ENCODE peak calls at places on chromosome 6, in eight cellular contexts. E is heart left ventricle, C is fibroblast of lung, Z is aorta, X is lung, W is adrenal gland, I is body of pancreas, P is small intestine. R is an unnamed sample.

GRCh38 chr6:65004283-65004682 is 702.7 kb downstream of the EYS start:
- DNase-seq in E (no peak), C (no peak), Z (no peak), X (no peak), W (no peak), I (no peak), P (no peak), R (no peak)

GRCh38 chr6:134041093-134041492 is 11.3 kb downstream of the SLC2A12 start:
- DNase-seq in E (no peak), C (peak; percentile 76), Z (no peak), X (no peak), W (no peak), I (no peak), P (no peak), R (no peak)

GRCh38 chr6:99745651-99746050 is 139.0 kb downstream of the PRDM13 start:
- DNase-seq in E (no peak), C (no peak), Z (no peak), X (no peak), W (no peak), I (no peak), P (no peak), R (no peak)

GRCh38 chr6:27854421-27854820 is 57.8 kb downstream of the OR2B2 start:
- DNase-seq in E (no peak), C (no peak), Z (no peak), X (no peak), W (no peak), I (no peak), P (no peak), R (no peak)

GRCh38 chr6:13465734-13466133 is 21.7 kb downstream of the GFOD1 start:
- DNase-seq in E (no peak), C (no peak), Z (no peak), X (no peak), W (no peak), I (no peak), P (no peak), R (no peak)

GRCh38 chr6:106446983-106447382 is 86.5 kb downstream of the CRYBG1 start:
- DNase-seq in E (no peak), C (no peak), Z (no peak), X (no peak), W (no peak), I (no peak), P (peak; percentile 87), R (no peak)

GRCh38 chr6:99114769-99115406 is 167.1 kb upstream of the FBXL4 start:
- DNase-seq in E (no peak), C (no peak), Z (no peak), X (no peak), W (no peak), I (no peak), P (no peak), R (no peak)

GRCh38 chr6:21887301-21888185 is 294.0 kb downstream of the SOX4 start:
- DNase-seq in E (peak; percentile 44), C (peak; percentile 40), Z (peak; percentile 53), X (no peak), W (no peak), I (no peak), P (no peak), R (peak; percentile 68)

GRCh38 chr6:111846511-111847409 is 26.5 kb downstream of the FYN start:
- DNase-seq in E (peak; percentile 82), C (no peak), Z (no peak), X (no peak), W (no peak), I (no peak), P (no peak), R (peak; percentile 9)

GRCh38 chr6:148304976-148305375 is 37.7 kb upstream of the SASH1 start:
- DNase-seq in E (no peak), C (peak; percentile 44), Z (no peak), X (no peak), W (no peak), I (no peak), P (no peak), R (no peak)

GRCh38 chr6:128235556-128235955 is 284.8 kb downstream of the PTPRK start:
- DNase-seq in E (no peak), C (peak; percentile 9), Z (no peak), X (no peak), W (no peak), I (no peak), P (peak; percentile 43), R (no peak)

GRCh38 chr6:44264154-44265002 is 973 bp downstream of the NFKBIE start:
- DNase-seq in E (peak; percentile 58), C (no peak), Z (peak; percentile 81), X (peak; percentile 65), W (peak; percentile 48), I (no peak), P (peak; percentile 40), R (no peak)

GRCh38 chr6:30548375-30548774 is 7.9 kb downstream of the GNL1 start:
- DNase-seq in E (no peak), C (peak; percentile 88), Z (no peak), X (no peak), W (no peak), I (no peak), P (no peak), R (no peak)
- H3K36me3 ChIP-seq in E (peaks cover 79% of the 10 kb centered on the region), C (peaks cover 28% of the 10 kb centered on the region), Z (peaks cover 2% of the 10 kb centered on the region), X (peaks cover 33% of the 10 kb centered on the region), W (no peaks in the 10 kb centered on the region), I (no peaks in the 10 kb centered on the region), P (peaks cover 11% of the 10 kb centered on the region), R (peaks cover 49% of the 10 kb centered on the region)

GRCh38 chr6:3019065-3019464 is 19.4 kb downstream of the NQO2 start:
- DNase-seq in E (no peak), C (no peak), Z (no peak), X (no peak), W (no peak), I (no peak), P (peak; percentile 44), R (no peak)

GRCh38 chr6:3026811-3027626 is 27.3 kb downstream of the NQO2 start:
- DNase-seq in E (peak; percentile 31), C (no peak), Z (no peak), X (no peak), W (no peak), I (no peak), P (peak; percentile 20), R (no peak)

GRCh38 chr6:3022765-3023662 is 23.3 kb downstream of the NQO2 start:
- DNase-seq in E (peak; percentile 44), C (no peak), Z (no peak), X (no peak), W (peak; percentile 36), I (no peak), P (peak; percentile 19), R (no peak)

GRCh38 chr6:3019749-3020320 is 20.1 kb downstream of the NQO2 start:
- DNase-seq in E (no peak), C (no peak), Z (no peak), X (no peak), W (no peak), I (no peak), P (no peak), R (no peak)

DNA sequence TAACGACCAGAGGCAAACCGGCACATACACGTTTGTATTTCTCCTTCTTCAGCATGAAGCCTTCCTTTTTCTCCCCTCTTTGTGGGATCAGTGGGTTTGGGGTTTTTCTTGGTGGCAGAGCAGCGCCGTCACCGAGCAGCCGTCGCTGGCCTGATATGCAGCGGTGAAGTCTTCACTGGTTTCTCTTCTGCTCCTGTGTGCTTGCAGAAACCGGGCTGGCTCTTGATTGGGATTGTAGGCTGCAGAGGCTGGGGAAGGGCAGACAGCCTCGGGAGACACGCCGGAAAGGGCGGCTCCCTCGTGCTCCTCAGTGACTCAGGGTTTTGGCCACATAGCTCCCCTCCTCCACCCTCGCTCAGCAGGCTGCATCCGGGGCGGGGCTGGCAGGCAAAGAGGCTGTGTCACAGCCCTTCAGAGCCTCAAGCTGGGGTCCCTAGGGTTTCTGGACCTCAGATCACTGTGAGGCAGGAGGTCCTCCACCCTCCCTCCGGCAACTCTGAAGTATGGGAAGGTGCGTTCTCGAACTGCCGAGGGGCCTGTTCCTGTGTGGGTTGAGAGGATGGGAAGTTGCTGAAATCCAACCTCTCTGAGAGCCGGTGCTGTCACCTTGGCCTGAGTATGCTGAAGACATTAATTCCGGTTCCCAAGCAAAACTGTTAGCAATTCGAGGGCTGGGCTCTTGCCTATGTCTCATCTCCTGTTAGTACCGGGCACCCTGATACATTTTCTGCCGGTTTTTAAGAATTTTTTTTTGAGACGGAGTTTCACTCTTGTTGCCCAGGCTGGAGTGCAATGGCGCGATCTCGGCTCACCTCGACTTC is 24.2 kb downstream of the NQO2 start:
- DNase-seq in E (peak; percentile 98), C (peak; percentile 83), Z (peak; percentile 97), X (peak; percentile 92), W (peak; percentile 96), I (peak; percentile 73), P (peak; percentile 93), R (peak; percentile 87)
- H3K4me1 ChIP-seq in E (peaks cover 38% of the 10 kb centered on the region), C (peaks cover 6% of the 10 kb centered on the region), Z (no peaks in the 10 kb centered on the region), X (peaks cover 13% of the 10 kb centered on the region), W (peaks cover 61% of the 10 kb centered on the region), I (no peaks in the 10 kb centered on the region), P (no peaks in the 10 kb centered on the region), R (peaks cover 9% of the 10 kb centered on the region)

GRCh38 chr6:31639043-31639442 is 13.4 kb downstream of the BAG6 start:
- DNase-seq in E (no peak), C (no peak), Z (no peak), X (no peak), W (no peak), I (no peak), P (no peak), R (no peak)

GRCh38 chr6:31640612-31641011 is 11.8 kb downstream of the BAG6 start:
- DNase-seq in E (no peak), C (no peak), Z (no peak), X (no peak), W (no peak), I (no peak), P (no peak), R (no peak)

GRCh38 chr6:31642798-31643570 is 9.5 kb downstream of the BAG6 start:
- DNase-seq in E (no peak), C (no peak), Z (no peak), X (no peak), W (peak; percentile 52), I (no peak), P (no peak), R (no peak)

GRCh38 chr6:31639449-31639861 is 13.0 kb downstream of the BAG6 start:
- DNase-seq in E (no peak), C (no peak), Z (no peak), X (no peak), W (no peak), I (no peak), P (no peak), R (no peak)

GRCh38 chr6:31641370-31641769 is 11.1 kb downstream of the BAG6 start:
- DNase-seq in E (no peak), C (no peak), Z (no peak), X (no peak), W (no peak), I (no peak), P (no peak), R (no peak)
- H3K36me3 ChIP-seq in E (peaks cover 100% of the 10 kb centered on the region), C (peaks cover 36% of the 10 kb centered on the region), Z (peaks cover 30% of the 10 kb centered on the region), X (peaks cover 73% of the 10 kb centered on the region), W (no peaks in the 10 kb centered on the region), I (peaks cover 31% of the 10 kb centered on the region), P (peaks cover 38% of the 10 kb centered on the region), R (peaks cover 90% of the 10 kb centered on the region)

GRCh38 chr6:158572653-158573541 is 13.0 kb downstream of the TMEM181 start:
- DNase-seq in E (no peak), C (no peak), Z (no peak), X (no peak), W (no peak), I (no peak), P (no peak), R (no peak)
- H3K4me1 ChIP-seq in E (no peaks in the 10 kb centered on the region), C (no peaks in the 10 kb centered on the region), Z (no peaks in the 10 kb centered on the region), X (peaks cover 18% of the 10 kb centered on the region), W (peaks cover 5% of the 10 kb centered on the region), I (peaks cover 70% of the 10 kb centered on the region), P (peaks cover 10% of the 10 kb centered on the region), R (no peaks in the 10 kb centered on the region)

R was measured in thyroid gland.